ENCODE peak calls at places on chromosomes 3 and 15, in seven cellular contexts. One of them, this sample, is unnamed. For H3K9me3, the result is how much of the 10 kb centered on the place peaks cover.

GRCh38 chr15:67331676-67332075 is 77.1 kb downstream of the IQCH start:
- DNase-seq in Panc1: no peak
- DNase-seq in breast epithelium: no peak
- DNase-seq in HCT116: no peak
- DNase-seq in sigmoid colon: no peak
- DNase-seq in K562: no peak
- DNase-seq in HepG2: no peak
- DNase-seq in this sample: no peak

GRCh38 chr3:24420224-24420623 is 74.4 kb downstream of the THRB start:
- DNase-seq in HepG2: peak
- DNase-seq in breast epithelium: no peak
- DNase-seq in HCT116: no peak
- DNase-seq in Panc1: no peak
- DNase-seq in sigmoid colon: no peak
- DNase-seq in K562: peak
- DNase-seq in this sample: no peak

GRCh38 chr3:127255516-127255915 is 32.3 kb downstream of the PRR20G start:
- DNase-seq in K562: no peak
- DNase-seq in Panc1: no peak
- DNase-seq in HCT116: no peak
- DNase-seq in breast epithelium: no peak
- DNase-seq in sigmoid colon: no peak
- DNase-seq in HepG2: no peak
- DNase-seq in this sample: no peak

GRCh38 chr15:33243393-33243792 is 48.9 kb upstream of the FMN1 start:
- DNase-seq in K562: no peak
- DNase-seq in sigmoid colon: no peak
- DNase-seq in Panc1: no peak
- DNase-seq in breast epithelium: no peak
- DNase-seq in HCT116: no peak
- DNase-seq in HepG2: no peak
- DNase-seq in this sample: no peak

GRCh38 chr3:74739242-74739641 is 124.8 kb upstream of the CNTN3 start:
- DNase-seq in Panc1: no peak
- DNase-seq in breast epithelium: no peak
- DNase-seq in HepG2: no peak
- DNase-seq in K562: no peak
- DNase-seq in HCT116: no peak
- DNase-seq in sigmoid colon: no peak
- DNase-seq in this sample: no peak

GRCh38 chr3:197186887-197187588 is 111.4 kb downstream of the DLG1 start:
- DNase-seq in HCT116: peak
- DNase-seq in HepG2: peak
- DNase-seq in K562: peak
- DNase-seq in Panc1: peak
- DNase-seq in breast epithelium: no peak
- DNase-seq in sigmoid colon: no peak
- DNase-seq in this sample: no peak

GRCh38 chr15:37823601-37824275 is 110.7 kb upstream of the TMCO5A start:
- DNase-seq in HepG2: no peak
- DNase-seq in HCT116: no peak
- DNase-seq in sigmoid colon: no peak
- DNase-seq in breast epithelium: no peak
- DNase-seq in K562: no peak
- DNase-seq in Panc1: no peak
- DNase-seq in this sample: no peak

GRCh38 chr3:89145995-89146394 is 38.6 kb downstream of the EPHA3 start:
- DNase-seq in breast epithelium: no peak
- DNase-seq in Panc1: no peak
- DNase-seq in HepG2: peak
- DNase-seq in K562: no peak
- DNase-seq in sigmoid colon: no peak
- DNase-seq in HCT116: no peak
- DNase-seq in this sample: no peak

GRCh38 chr15:54312528-54312927 is 334.3 kb downstream of the UNC13C start:
- DNase-seq in HCT116: no peak
- DNase-seq in sigmoid colon: no peak
- DNase-seq in Panc1: no peak
- DNase-seq in K562: no peak
- DNase-seq in breast epithelium: no peak
- DNase-seq in HepG2: no peak
- DNase-seq in this sample: no peak

GRCh38 chr3:4581905-4582611 is 88.9 kb downstream of the ITPR1 start:
- DNase-seq in breast epithelium: no peak
- DNase-seq in Panc1: no peak
- DNase-seq in sigmoid colon: no peak
- DNase-seq in K562: no peak
- DNase-seq in HepG2: no peak
- DNase-seq in HCT116: no peak
- DNase-seq in this sample: no peak

GRCh38 chr15:40128746-40129660 is 20.3 kb upstream of the BMF start:
- DNase-seq in sigmoid colon: no peak
- DNase-seq in HCT116: no peak
- DNase-seq in K562: no peak
- DNase-seq in HepG2: no peak
- DNase-seq in breast epithelium: no peak
- DNase-seq in Panc1: no peak
- DNase-seq in this sample: no peak

GRCh38 chr3:57006949-57007419 is 53.5 kb upstream of the SPATA12 start:
- DNase-seq in HCT116: peak
- DNase-seq in Panc1: no peak
- DNase-seq in K562: peak
- DNase-seq in HepG2: no peak
- DNase-seq in sigmoid colon: peak
- DNase-seq in breast epithelium: peak
- DNase-seq in this sample: peak

GRCh38 chr15:32649336-32649735 is 7.8 kb downstream of the SCG5 start:
- DNase-seq in K562: peak
- DNase-seq in HCT116: no peak
- DNase-seq in sigmoid colon: no peak
- DNase-seq in Panc1: no peak
- DNase-seq in breast epithelium: no peak
- DNase-seq in HepG2: peak
- DNase-seq in this sample: no peak

GRCh38 chr3:69541059-69541471 is 155.2 kb upstream of the FRMD4B start:
- DNase-seq in breast epithelium: peak
- DNase-seq in sigmoid colon: no peak
- DNase-seq in Panc1: no peak
- DNase-seq in HCT116: no peak
- DNase-seq in HepG2: no peak
- DNase-seq in K562: no peak
- DNase-seq in this sample: no peak

GRCh38 chr3:71694358-71694999 is 30.7 kb downstream of the EIF4E3 start:
- DNase-seq in HCT116: no peak
- DNase-seq in K562: no peak
- DNase-seq in HepG2: no peak
- DNase-seq in Panc1: no peak
- DNase-seq in breast epithelium: no peak
- DNase-seq in sigmoid colon: no peak
- DNase-seq in this sample: no peak

GRCh38 chr3:155323063-155323666 is 29.7 kb upstream of the STRIT1 start:
- DNase-seq in HCT116: peak
- DNase-seq in Panc1: peak
- DNase-seq in K562: peak
- DNase-seq in HepG2: peak
- DNase-seq in sigmoid colon: no peak
- DNase-seq in breast epithelium: no peak
- DNase-seq in this sample: no peak

GRCh38 chr3:181461381-181461780 is 250.3 kb upstream of the SOX2 start:
- DNase-seq in HCT116: no peak
- DNase-seq in breast epithelium: no peak
- DNase-seq in K562: no peak
- DNase-seq in Panc1: no peak
- DNase-seq in sigmoid colon: no peak
- DNase-seq in HepG2: no peak
- DNase-seq in this sample: no peak

GRCh38 chr3:128488995-128489859 is 3.8 kb downstream of the GATA2 start:
- DNase-seq in breast epithelium: no peak
- DNase-seq in HepG2: peak
- DNase-seq in HCT116: peak
- DNase-seq in K562: peak
- DNase-seq in sigmoid colon: peak
- DNase-seq in Panc1: no peak
- DNase-seq in this sample: no peak

GRCh38 chr15:86278586-86278985 is 198.9 kb downstream of the AGBL1 start:
- DNase-seq in K562: no peak
- DNase-seq in HepG2: no peak
- DNase-seq in Panc1: no peak
- DNase-seq in breast epithelium: no peak
- DNase-seq in HCT116: no peak
- DNase-seq in sigmoid colon: no peak
- DNase-seq in this sample: no peak

GRCh38 chr3:40181182-40181581 is 128.3 kb upstream of the EIF1B start:
- DNase-seq in HCT116: no peak
- DNase-seq in HepG2: no peak
- DNase-seq in breast epithelium: no peak
- DNase-seq in Panc1: no peak
- DNase-seq in K562: no peak
- DNase-seq in sigmoid colon: no peak
- DNase-seq in this sample: no peak

GRCh38 chr3:77313843-77314242 is 273.9 kb downstream of the ROBO2 start:
- DNase-seq in HepG2: no peak
- DNase-seq in breast epithelium: no peak
- DNase-seq in sigmoid colon: no peak
- DNase-seq in HCT116: no peak
- DNase-seq in K562: no peak
- DNase-seq in Panc1: no peak
- DNase-seq in this sample: no peak

GRCh38 chr3:81758275-81758674 is 3.2 kb downstream of the GBE1 start:
- DNase-seq in K562: no peak
- DNase-seq in HCT116: no peak
- DNase-seq in breast epithelium: no peak
- DNase-seq in Panc1: no peak
- DNase-seq in HepG2: peak
- DNase-seq in sigmoid colon: no peak
- DNase-seq in this sample: no peak

GRCh38 chr3:18556503-18556902 is 131.4 kb upstream of the SATB1 start:
- DNase-seq in sigmoid colon: no peak
- DNase-seq in breast epithelium: no peak
- DNase-seq in Panc1: no peak
- DNase-seq in K562: no peak
- DNase-seq in HCT116: no peak
- DNase-seq in HepG2: no peak
- DNase-seq in this sample: peak

DNA sequence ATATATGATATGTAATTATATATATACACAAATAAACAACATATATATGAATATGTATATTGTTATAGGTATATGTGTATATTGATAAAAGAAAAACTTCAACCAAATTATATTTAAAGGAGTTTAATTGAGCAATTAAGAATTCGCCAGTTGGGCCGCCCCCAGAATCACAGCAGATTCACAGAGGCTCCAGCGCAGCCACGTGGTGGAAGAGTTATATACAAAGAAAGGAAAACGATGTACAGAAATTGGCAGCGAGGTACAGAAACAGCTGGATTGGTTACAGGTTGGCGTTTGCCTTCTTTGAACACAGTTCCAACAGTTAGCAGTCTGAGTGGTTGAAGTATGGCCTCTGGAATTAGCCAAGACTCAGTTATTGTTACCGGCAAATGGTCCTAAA is 137.3 kb upstream of the SLC24A5 start:
- DNase-seq in sigmoid colon: no peak
- DNase-seq in breast epithelium: no peak
- DNase-seq in Panc1: no peak
- DNase-seq in HepG2: no peak
- DNase-seq in HCT116: no peak
- DNase-seq in K562: no peak
- DNase-seq in this sample: no peak
- TF ChIP-seq CTCF in sigmoid colon: no peak
- TF ChIP-seq CTCF in breast epithelium: no peak
- TF ChIP-seq CTCF in Panc1: peak
- TF ChIP-seq CTCF in HepG2: no peak
- TF ChIP-seq CTCF in HCT116: no peak
- TF ChIP-seq CTCF in K562: no peak
- TF ChIP-seq CTCF in this sample: no peak

GRCh38 chr3:44712455-44713075 is at the start of gene ZNF502:
- DNase-seq in HepG2: no peak
- DNase-seq in breast epithelium: peak
- DNase-seq in sigmoid colon: peak
- DNase-seq in K562: peak
- DNase-seq in Panc1: no peak
- DNase-seq in HCT116: peak
- DNase-seq in this sample: peak
- H3K9me3 ChIP-seq in HepG2: under half
- H3K9me3 ChIP-seq in breast epithelium: under half
- H3K9me3 ChIP-seq in sigmoid colon: under half
- H3K9me3 ChIP-seq in K562: under half
- H3K9me3 ChIP-seq in Panc1: under half
- H3K9me3 ChIP-seq in HCT116: under half
- H3K9me3 ChIP-seq in this sample: under half

GRCh38 chr3:157146664-157147082 is 13.3 kb downstream of the CCNL1 start:
- DNase-seq in HepG2: no peak
- DNase-seq in sigmoid colon: no peak
- DNase-seq in Panc1: no peak
- DNase-seq in HCT116: no peak
- DNase-seq in K562: no peak
- DNase-seq in breast epithelium: no peak
- DNase-seq in this sample: no peak

GRCh38 chr3:157147099-157147803 is 12.7 kb downstream of the CCNL1 start:
- DNase-seq in HepG2: no peak
- DNase-seq in HCT116: no peak
- DNase-seq in sigmoid colon: no peak
- DNase-seq in K562: no peak
- DNase-seq in Panc1: no peak
- DNase-seq in breast epithelium: no peak
- DNase-seq in this sample: no peak

GRCh38 chr3:157145566-157145965 is 14.4 kb downstream of the CCNL1 start:
- DNase-seq in HepG2: no peak
- DNase-seq in HCT116: no peak
- DNase-seq in Panc1: no peak
- DNase-seq in sigmoid colon: no peak
- DNase-seq in K562: no peak
- DNase-seq in breast epithelium: no peak
- DNase-seq in this sample: no peak

GRCh38 chr3:157149136-157149696 is 10.7 kb downstream of the CCNL1 start:
- DNase-seq in HepG2: no peak
- DNase-seq in breast epithelium: no peak
- DNase-seq in K562: no peak
- DNase-seq in Panc1: no peak
- DNase-seq in sigmoid colon: no peak
- DNase-seq in HCT116: no peak
- DNase-seq in this sample: no peak

GRCh38 chr3:157148123-157148889 is 11.6 kb downstream of the CCNL1 start:
- DNase-seq in HCT116: no peak
- DNase-seq in HepG2: no peak
- DNase-seq in sigmoid colon: no peak
- DNase-seq in K562: no peak
- DNase-seq in Panc1: no peak
- DNase-seq in breast epithelium: no peak
- DNase-seq in this sample: no peak
- TF ChIP-seq POLR2AphosphoS5 in HCT116: no peak
- TF ChIP-seq POLR2AphosphoS5 in HepG2: peak
- TF ChIP-seq POLR2AphosphoS5 in sigmoid colon: no peak
- TF ChIP-seq POLR2AphosphoS5 in K562: peak
- TF ChIP-seq POLR2AphosphoS5 in Panc1: no peak
- TF ChIP-seq POLR2AphosphoS5 in breast epithelium: no peak
- TF ChIP-seq POLR2AphosphoS5 in this sample: no peak

DNA sequence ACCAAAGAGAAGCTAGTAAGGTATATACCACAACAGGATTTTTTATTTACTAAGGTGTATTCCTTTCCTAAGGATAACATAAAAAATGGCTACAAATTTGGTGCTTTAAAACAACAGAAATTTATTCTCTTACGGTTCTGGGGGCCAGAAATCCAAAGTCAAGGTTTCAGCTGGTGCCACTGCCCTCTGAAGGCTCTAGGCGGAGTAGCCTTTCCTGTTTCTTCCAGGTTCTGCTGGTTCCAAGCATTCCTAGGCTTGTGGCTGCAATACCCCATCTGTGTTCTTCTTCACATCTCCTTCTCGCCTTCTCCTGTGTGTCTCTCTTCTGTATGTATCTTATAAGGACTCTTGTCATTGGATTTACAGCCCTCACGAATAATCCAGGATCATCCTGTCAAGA is 549.9 kb downstream of the GRM7 start:
- DNase-seq in sigmoid colon: no peak
- DNase-seq in K562: no peak
- DNase-seq in HepG2: no peak
- DNase-seq in breast epithelium: no peak
- DNase-seq in Panc1: no peak
- DNase-seq in HCT116: no peak
- DNase-seq in this sample: no peak
- TF ChIP-seq CTCF in sigmoid colon: no peak
- TF ChIP-seq CTCF in K562: no peak
- TF ChIP-seq CTCF in HepG2: no peak
- TF ChIP-seq CTCF in breast epithelium: no peak
- TF ChIP-seq CTCF in Panc1: no peak
- TF ChIP-seq CTCF in HCT116: no peak
- TF ChIP-seq CTCF in this sample: no peak